ENCODE peak calls at places on chromosomes 1 and 21, in ten cellular contexts. V, L, R, N, T, Q, D, U, J and B are unnamed samples.

GRCh38 chr1:53350853-53351767 is 23.2 kb upstream of the LRP8 start:
- DNase-seq in N (no peak), L (no peak), R (no peak), D (no peak), U (no peak), J (no peak), Q (no peak), V (no peak), T (no peak), B (no peak)

GRCh38 chr1:59359325-59359724 is 62.4 kb downstream of the FGGY start:
- DNase-seq in J (no peak), U (no peak), T (no peak), N (no peak), Q (no peak), V (no peak), L (no peak), D (no peak), R (no peak), B (no peak)

GRCh38 chr1:77126309-77126708 is 92.9 kb downstream of the PIGK start:
- DNase-seq in J (no peak), U (peak), L (no peak), D (peak), V (no peak), N (peak), T (no peak), R (no peak), Q (no peak), B (peak)

GRCh38 chr1:115179397-115179835 is 90.1 kb upstream of the TSPAN2 start:
- DNase-seq in T (no peak), D (peak), V (no peak), L (no peak), J (no peak), R (peak), U (no peak), N (peak), Q (no peak), B (peak)

GRCh38 chr1:65056866-65057265 is 90.5 kb upstream of the JAK1 start:
- DNase-seq in U (no peak), T (no peak), N (no peak), V (no peak), R (no peak), Q (no peak), J (no peak), L (no peak), D (no peak), B (no peak)

GRCh38 chr21:34669149-34669879 is 520 bp downstream of the CLIC6 start:
- DNase-seq in J (no peak), N (no peak), R (no peak), Q (no peak), V (peak), T (no peak), U (peak), D (no peak), L (peak), B (no peak)

GRCh38 chr1:119351997-119352396 is 16.6 kb upstream of the HAO2 start:
- DNase-seq in U (no peak), D (no peak), N (no peak), V (no peak), T (no peak), J (no peak), R (no peak), L (no peak), Q (no peak), B (no peak)

GRCh38 chr1:57966340-57966739 is 542.5 kb upstream of the DAB1 start:
- DNase-seq in D (no peak), L (no peak), T (no peak), R (no peak), V (no peak), U (no peak), N (no peak), J (no peak), Q (no peak), B (no peak)

GRCh38 chr1:10692401-10693021 is 103.9 kb downstream of the CASZ1 start:
- DNase-seq in N (no peak), Q (peak), T (no peak), U (peak), V (peak), L (peak), R (no peak), D (no peak), J (peak), B (no peak)

GRCh38 chr1:208178091-208178529 is 66.1 kb downstream of the PLXNA2 start:
- DNase-seq in T (no peak), V (no peak), R (no peak), N (no peak), J (no peak), Q (no peak), D (no peak), U (no peak), L (no peak), B (no peak)

GRCh38 chr1:181141431-181141910 is 53.0 kb downstream of the IER5 start:
- DNase-seq in L (peak), R (peak), V (peak), T (no peak), N (peak), J (no peak), U (no peak), D (peak), Q (no peak), B (no peak)

GRCh38 chr21:44013380-44014088 is 1.4 kb downstream of the TRAPPC10 start:
- DNase-seq in N (no peak), D (no peak), U (no peak), V (peak), J (no peak), L (peak), Q (peak), T (no peak), R (no peak), B (no peak)

GRCh38 chr1:235296729-235297128 is 31.2 kb downstream of the ARID4B start:
- DNase-seq in T (no peak), Q (no peak), V (no peak), J (no peak), L (no peak), R (no peak), N (no peak), U (no peak), D (no peak), B (no peak)

GRCh38 chr1:226429051-226429461 is 21.2 kb upstream of the PARP1 start:
- DNase-seq in V (no peak), R (no peak), D (no peak), Q (no peak), L (no peak), T (no peak), J (no peak), U (no peak), N (no peak), B (no peak)

GRCh38 chr21:46066843-46067331 is 31.0 kb upstream of the COL6A2 start:
- DNase-seq in V (no peak), N (no peak), J (no peak), D (no peak), R (peak), T (no peak), Q (no peak), L (no peak), U (peak), B (no peak)

GRCh38 chr1:171142081-171142450 is 43.0 kb upstream of the FMO2 start:
- DNase-seq in Q (no peak), L (no peak), T (no peak), N (peak), D (no peak), V (no peak), U (no peak), J (no peak), R (peak), B (no peak)

GRCh38 chr1:206002833-206003532 is at the start of gene RAB7B:
- DNase-seq in R (peak), L (no peak), N (peak), D (no peak), J (no peak), Q (no peak), T (no peak), U (no peak), V (no peak), B (no peak)

GRCh38 chr21:29481641-29482040 is 182.9 kb downstream of the BACH1 start:
- DNase-seq in R (no peak), V (no peak), U (no peak), Q (no peak), T (no peak), J (no peak), N (peak), D (no peak), L (no peak), B (no peak)

GRCh38 chr1:118338991-118339390 is 154.0 kb upstream of the SPAG17 start:
- DNase-seq in N (no peak), D (no peak), T (no peak), V (no peak), L (no peak), U (no peak), J (no peak), R (no peak), Q (no peak), B (no peak)

GRCh38 chr1:66446261-66447001 is 87.5 kb upstream of the SGIP1 start:
- DNase-seq in V (peak), J (no peak), L (peak), R (no peak), Q (peak), N (peak), D (peak), T (peak), U (peak), B (peak)

GRCh38 chr21:44758781-44759627 is 42.6 kb downstream of the UBE2G2 start:
- DNase-seq in D (no peak), R (no peak), J (no peak), V (no peak), U (no peak), Q (no peak), L (no peak), N (no peak), T (no peak), B (no peak)

GRCh38 chr21:46065215-46065992 is 32.5 kb upstream of the COL6A2 start:
- DNase-seq in T (no peak), N (peak), L (no peak), V (no peak), D (no peak), U (no peak), J (no peak), Q (no peak), R (peak), B (no peak)

GRCh38 chr1:1924378-1924777 is 5.3 kb upstream of the TMEM52 start:
- DNase-seq in V (no peak), D (no peak), L (no peak), Q (no peak), J (no peak), N (no peak), R (no peak), U (peak), T (no peak), B (no peak)

GRCh38 chr1:116033322-116033721 is 57.0 kb downstream of the SLC22A15 start:
- DNase-seq in D (no peak), U (peak), N (no peak), L (no peak), J (no peak), T (peak), V (no peak), Q (no peak), R (no peak), B (no peak)

GRCh38 chr1:15501208-15502032 is 22.6 kb downstream of the CASP9 start:
- DNase-seq in T (peak), N (peak), L (no peak), Q (peak), J (no peak), D (no peak), U (peak), R (peak), V (peak), B (no peak)

GRCh38 chr1:94658221-94658620 is 116.7 kb upstream of the F3 start:
- DNase-seq in T (no peak), R (no peak), L (no peak), D (no peak), U (no peak), N (peak), V (no peak), J (no peak), Q (no peak), B (no peak)

GRCh38 chr1:100793661-100794060 is 74.1 kb downstream of the VCAM1 start:
- DNase-seq in V (no peak), J (no peak), Q (no peak), D (no peak), N (no peak), L (no peak), T (no peak), U (no peak), R (no peak), B (peak)

GRCh38 chr1:109895720-109896504 is 14.7 kb upstream of the CSF1 start:
- DNase-seq in Q (no peak), N (peak), D (peak), U (no peak), R (peak), V (no peak), L (no peak), T (no peak), J (no peak), B (no peak)